ENCODE peak calls at places on chromosome 10, in eight cellular contexts. Y is GM23338, Q is AG10803, U is SK-N-SH, A is uterus, V is stomach, T is fibroblast of the aortic adventitia, J is mucosa of descending colon. E is an unnamed sample.

GRCh38 chr10:59325116-59325515 is 37.2 kb downstream of the FAM13C start:
- DNase-seq in V (no peak), U (no peak), J (no peak), Y (no peak), Q (no peak), T (no peak), A (no peak), E (no peak)

GRCh38 chr10:44125879-44126675 is 258.8 kb downstream of the CXCL12 start:
- DNase-seq in J (no peak), T (peak; percentile 65), Q (peak; percentile 98), V (no peak), U (no peak), A (no peak), Y (no peak), E (no peak)

GRCh38 chr10:87545783-87546182 is 41.1 kb downstream of the MINPP1 start:
- DNase-seq in T (peak; percentile 58), Y (no peak), Q (no peak), U (no peak), V (no peak), J (no peak), A (no peak), E (no peak)

GRCh38 chr10:125063256-125063945 is 97.0 kb downstream of the CTBP2 start:
- DNase-seq in A (peak; percentile 61), Y (no peak), T (no peak), V (no peak), J (no peak), Q (no peak), U (no peak), E (no peak)

GRCh38 chr10:63766766-63767505 is 245.7 kb downstream of the REEP3 start:
- DNase-seq in Y (peak; percentile 18), V (no peak), T (peak; percentile 32), J (no peak), U (no peak), Q (peak; percentile 92), A (no peak), E (no peak)

GRCh38 chr10:81179805-81180452 is 642.2 kb downstream of the SH2D4B start:
- DNase-seq in V (no peak), Q (no peak), A (no peak), Y (peak; percentile 74), J (no peak), U (peak; percentile 12), T (no peak), E (no peak)

GRCh38 chr10:24958701-24959392 is 6.4 kb upstream of the PRTFDC1 start:
- DNase-seq in Q (peak; percentile 84), V (no peak), U (no peak), J (no peak), T (peak; percentile 91), A (peak; percentile 82), Y (no peak), E (no peak)

GRCh38 chr10:124724279-124725027 is 19.7 kb downstream of the FAM53B start:
- DNase-seq in U (no peak), T (no peak), V (peak; percentile 62), J (peak; percentile 20), Y (no peak), Q (peak; percentile 37), A (no peak), E (no peak)

GRCh38 chr10:13366891-13367290 is 18.8 kb upstream of the SEPHS1 start:
- DNase-seq in A (no peak), T (no peak), J (no peak), Q (no peak), U (no peak), Y (no peak), V (no peak), E (no peak)

GRCh38 chr10:1515780-1516491 is 221.4 kb downstream of the ADARB2 start:
- DNase-seq in Q (no peak), A (no peak), V (no peak), U (no peak), Y (no peak), T (no peak), J (no peak), E (no peak)

GRCh38 chr10:95308389-95309302 is 17.8 kb upstream of the PDLIM1 start:
- DNase-seq in A (peak; percentile 92), T (peak; percentile 99), J (peak; percentile 84), V (peak; percentile 94), Q (peak; percentile 98), U (no peak), Y (no peak), E (no peak)

GRCh38 chr10:27998178-27998953 is 513 bp downstream of the ODAD2 start:
- DNase-seq in T (peak; percentile 3), A (no peak), Q (peak; percentile 28), J (peak; percentile 47), Y (peak; percentile 83), V (no peak), U (peak; percentile 9), E (no peak)

GRCh38 chr10:69958232-69958902 is 94.3 kb upstream of the MACROH2A2 start:
- DNase-seq in T (peak; percentile 66), J (no peak), Q (peak; percentile 60), A (no peak), V (peak; percentile 27), U (peak; percentile 73), Y (peak; percentile 79), E (peak; percentile 48)

GRCh38 chr10:30784896-30785605 is 155.5 kb upstream of the LYZL2 start:
- DNase-seq in J (peak; percentile 76), A (peak; percentile 75), T (peak; percentile 64), Q (peak; percentile 71), U (peak; percentile 91), V (peak; percentile 68), Y (peak; percentile 94), E (no peak)

DNA sequence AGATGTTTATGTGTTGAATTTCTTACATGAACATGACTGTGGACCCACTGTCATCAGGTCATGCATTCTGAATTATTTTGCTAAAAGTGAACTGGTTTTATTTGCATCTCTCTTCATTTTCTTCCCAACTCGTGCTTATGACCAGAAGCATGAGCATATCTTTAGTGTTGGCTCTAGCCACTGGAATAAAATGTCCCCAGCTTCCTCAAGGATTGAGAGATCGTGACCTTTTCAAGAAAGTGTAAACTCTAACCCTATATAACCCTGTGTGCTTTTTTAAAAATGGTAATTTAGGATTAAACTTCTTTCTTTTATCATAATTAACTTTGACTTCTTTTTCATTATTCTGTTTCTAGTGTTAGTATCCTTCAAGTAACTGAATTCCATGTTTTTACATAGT is 55.5 kb downstream of the VTI1A start:
- DNase-seq in A (no peak), Y (no peak), Q (no peak), T (no peak), U (no peak), J (no peak), V (no peak), E (no peak)
- TF ChIP-seq CTCF in A (no peak), Y (no peak), Q (no peak), T (no peak), U (no peak), J (no peak), V (no peak), E (no peak)

GRCh38 chr10:132163826-132164515 is 22.8 kb upstream of the DPYSL4 start:
- DNase-seq in U (no peak), Q (no peak), A (no peak), T (no peak), J (peak; percentile 39), V (no peak), Y (no peak), E (no peak)

GRCh38 chr10:132162021-132162531 is 24.7 kb upstream of the DPYSL4 start:
- DNase-seq in A (no peak), Y (no peak), J (peak; percentile 40), V (no peak), T (no peak), U (no peak), Q (no peak), E (no peak)

GRCh38 chr10:132164801-132165278 is 21.9 kb upstream of the DPYSL4 start:
- DNase-seq in U (no peak), T (no peak), J (peak; percentile 61), Q (no peak), Y (peak; percentile 45), V (peak; percentile 44), A (no peak), E (no peak)

GRCh38 chr10:132162590-132163277 is 24.0 kb upstream of the DPYSL4 start:
- DNase-seq in T (no peak), V (peak; percentile 45), J (peak; percentile 72), U (no peak), A (no peak), Q (no peak), Y (no peak), E (no peak)

GRCh38 chr10:132163278-132163765 is 23.4 kb upstream of the DPYSL4 start:
- DNase-seq in A (no peak), T (no peak), J (peak; percentile 82), V (peak; percentile 49), Y (peak; percentile 94), U (peak; percentile 86), Q (no peak), E (no peak)
- TF ChIP-seq CTCF in A (no peak), T (no peak), J (no peak), V (peak; percentile 27), Y (peak; percentile 33), U (no peak), Q (no peak), E (no peak)

GRCh38 chr10:23439920-23440875 is 1.3 kb downstream of the OTUD1 start:
- DNase-seq in V (peak; percentile 31), U (peak; percentile 72), Y (peak; percentile 50), A (peak; percentile 18), J (peak; percentile 67), T (peak; percentile 49), Q (peak; percentile 38), E (no peak)

GRCh38 chr10:23437987-23438546 is 808 bp upstream of the OTUD1 start:
- DNase-seq in V (no peak), A (no peak), T (no peak), Q (no peak), U (no peak), Y (no peak), J (no peak), E (no peak)

GRCh38 chr10:23435378-23435777 is 3.5 kb upstream of the OTUD1 start:
- DNase-seq in V (no peak), Q (no peak), Y (no peak), U (no peak), T (no peak), A (no peak), J (no peak), E (no peak)

GRCh38 chr10:23439452-23439919 is 611 bp downstream of the OTUD1 start:
- DNase-seq in J (no peak), A (peak; percentile 21), V (no peak), T (peak; percentile 6), Q (peak; percentile 6), Y (peak; percentile 28), U (peak; percentile 75), E (no peak)

GRCh38 chr10:23438547-23439451 is at the start of gene OTUD1:
- DNase-seq in A (peak; percentile 96), Y (peak; percentile 96), T (peak; percentile 92), J (peak; percentile 98), V (peak; percentile 98), U (peak; percentile 95), Q (peak; percentile 93), E (peak; percentile 94)
- TF ChIP-seq CTCF in A (peak; percentile 22), Y (no peak), T (peak; percentile 44), J (no peak), V (peak; percentile 4), U (no peak), Q (peak; percentile 1), E (no peak)

DNA sequence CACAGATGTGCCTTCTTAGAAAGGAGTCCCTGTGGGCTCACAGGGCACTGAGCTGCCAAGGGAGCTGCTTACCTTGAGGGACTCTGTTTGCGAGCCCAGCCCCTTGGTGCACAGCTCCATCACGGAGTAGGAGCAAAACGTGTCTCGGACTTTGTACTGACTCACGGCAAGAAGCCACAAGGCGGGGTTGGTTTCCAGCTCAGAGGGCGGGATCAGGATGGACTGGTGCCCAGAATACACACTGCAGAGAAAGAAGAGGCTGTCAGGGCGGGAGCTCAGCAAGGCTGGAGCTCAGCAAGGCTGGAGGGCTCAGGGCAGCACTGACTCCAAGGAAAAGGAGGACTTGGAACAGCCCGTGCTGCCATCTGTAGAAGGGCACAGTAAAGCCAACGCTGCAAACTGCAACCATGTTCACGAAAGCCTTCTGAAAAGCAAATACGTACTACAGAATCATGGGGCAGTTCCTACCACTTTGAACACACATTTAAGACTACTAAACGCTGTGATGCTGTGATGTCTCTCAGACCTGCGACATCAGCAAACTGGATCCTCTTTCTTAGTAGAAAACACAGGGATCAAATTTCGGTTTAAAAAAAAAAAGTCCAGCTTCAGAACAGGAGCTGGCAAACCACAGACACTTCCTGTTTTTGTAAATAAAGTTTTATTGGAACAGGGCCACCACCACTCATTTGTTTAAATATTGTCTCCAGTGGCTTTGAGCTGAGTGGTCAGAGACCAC is 194.3 kb downstream of the ZMYND11 start:
- DNase-seq in U (no peak), Q (peak; percentile 93), Y (peak; percentile 37), A (peak; percentile 86), V (peak; percentile 93), T (peak; percentile 95), J (peak; percentile 86), E (peak; percentile 42)
- TF ChIP-seq CTCF in U (no peak), Q (peak; percentile 33), Y (no peak), A (no peak), V (no peak), T (peak; percentile 13), J (no peak), E (no peak)